ENCODE peak calls at places on chromosomes 6 and 20, in six cellular contexts. J, K, U, I, G and Q are unnamed samples.

GRCh38 chr6:43916924-43917877 is 147.2 kb downstream of the VEGFA start:
- ATAC-seq in J (no peak), K (peak; percentile 85), U (peak; percentile 23), I (no peak), G (no peak), Q (peak; percentile 48)

GRCh38 chr6:118825661-118826060 is 68.3 kb upstream of the ASF1A start:
- ATAC-seq in J (no peak), K (no peak), U (no peak), I (no peak), G (no peak), Q (no peak)

GRCh38 chr6:169921853-169922779 is 170.7 kb downstream of the ERMARD start:
- ATAC-seq in J (peak; percentile 25), K (no peak), U (peak; percentile 16), I (no peak), G (no peak), Q (no peak)

GRCh38 chr6:298233-299049 is 6.2 kb downstream of the DUSP22 start:
- ATAC-seq in J (no peak), K (no peak), U (peak; percentile 66), I (no peak), G (no peak), Q (no peak)

GRCh38 chr6:13674533-13675190 is 37.0 kb downstream of the RANBP9 start:
- ATAC-seq in J (no peak), K (no peak), U (no peak), I (no peak), G (peak; percentile 51), Q (no peak)

GRCh38 chr6:137316626-137317025 is 97.4 kb upstream of the IFNGR1 start:
- ATAC-seq in J (no peak), K (no peak), U (no peak), I (no peak), G (no peak), Q (no peak)

GRCh38 chr6:140779991-140780596 is 1352.6 kb upstream of the GJE1 start:
- ATAC-seq in J (no peak), K (no peak), U (no peak), I (no peak), G (no peak), Q (no peak)

GRCh38 chr20:17557675-17558006 is 12.2 kb upstream of the DSTN start:
- ATAC-seq in J (peak; percentile 32), K (no peak), U (peak; percentile 57), I (peak; percentile 67), G (peak; percentile 37), Q (no peak)

GRCh38 chr20:38139919-38140753 is 24.9 kb downstream of the TGM2 start:
- ATAC-seq in J (no peak), K (no peak), U (peak; percentile 3), I (no peak), G (no peak), Q (no peak)

GRCh38 chr6:163756079-163756478 is 341.6 kb downstream of the QKI start:
- ATAC-seq in J (no peak), K (peak; percentile 99), U (peak; percentile 76), I (no peak), G (no peak), Q (no peak)

GRCh38 chr6:31474871-31475286 is 23.1 kb upstream of the MICB start:
- ATAC-seq in J (no peak), K (no peak), U (peak; percentile 24), I (peak; percentile 80), G (peak; percentile 52), Q (no peak)

GRCh38 chr20:5001174-5002076 is at the start of gene SLC23A2:
- ATAC-seq in J (peak; percentile 51), K (peak; percentile 48), U (peak; percentile 89), I (peak; percentile 87), G (peak; percentile 94), Q (peak; percentile 76)

GRCh38 chr6:163753430-163753829 is 338.9 kb downstream of the QKI start:
- ATAC-seq in J (no peak), K (no peak), U (no peak), I (no peak), G (no peak), Q (no peak)

GRCh38 chr20:22568872-22569344 is 15.5 kb downstream of the FOXA2 start:
- ATAC-seq in J (peak; percentile 32), K (no peak), U (peak; percentile 61), I (no peak), G (peak; percentile 68), Q (no peak)

GRCh38 chr6:53795254-53795701 is 473 bp downstream of the LRRC1 start:
- ATAC-seq in J (peak; percentile 2), K (no peak), U (peak; percentile 26), I (peak; percentile 21), G (peak; percentile 54), Q (peak; percentile 34)

GRCh38 chr6:144408151-144408550 is 123.0 kb downstream of the UTRN start:
- ATAC-seq in J (no peak), K (no peak), U (no peak), I (no peak), G (no peak), Q (no peak)

GRCh38 chr6:120354452-120355098 is 979.7 kb downstream of the TBC1D32 start:
- ATAC-seq in J (no peak), K (no peak), U (no peak), I (no peak), G (no peak), Q (no peak)

GRCh38 chr6:34301408-34301807 is 52.6 kb upstream of the SMIM29 start:
- ATAC-seq in J (peak; percentile 66), K (peak; percentile 92), U (peak; percentile 53), I (no peak), G (no peak), Q (peak; percentile 57)

GRCh38 chr20:16064991-16065707 is 508.1 kb downstream of the KIF16B start:
- ATAC-seq in J (no peak), K (no peak), U (no peak), I (no peak), G (no peak), Q (no peak)

GRCh38 chr6:22062807-22063408 is 233.9 kb downstream of the PRL start:
- ATAC-seq in J (peak; percentile 80), K (no peak), U (peak; percentile 95), I (no peak), G (no peak), Q (no peak)

GRCh38 chr6:12112540-12113189 is 100.6 kb downstream of the HIVEP1 start:
- ATAC-seq in J (no peak), K (no peak), U (no peak), I (no peak), G (no peak), Q (no peak)

GRCh38 chr6:168158280-168158979 is 79.4 kb upstream of the FRMD1 start:
- ATAC-seq in J (no peak), K (no peak), U (peak; percentile 61), I (no peak), G (peak; percentile 8), Q (no peak)
- H3K27ac ChIP-seq in J (no peak overlapping the region), K (no peak overlapping the region), U (no peak overlapping the region), I (no peak overlapping the region), G (peak overlapping the region; percentile 67), Q (no peak overlapping the region)

DNA sequence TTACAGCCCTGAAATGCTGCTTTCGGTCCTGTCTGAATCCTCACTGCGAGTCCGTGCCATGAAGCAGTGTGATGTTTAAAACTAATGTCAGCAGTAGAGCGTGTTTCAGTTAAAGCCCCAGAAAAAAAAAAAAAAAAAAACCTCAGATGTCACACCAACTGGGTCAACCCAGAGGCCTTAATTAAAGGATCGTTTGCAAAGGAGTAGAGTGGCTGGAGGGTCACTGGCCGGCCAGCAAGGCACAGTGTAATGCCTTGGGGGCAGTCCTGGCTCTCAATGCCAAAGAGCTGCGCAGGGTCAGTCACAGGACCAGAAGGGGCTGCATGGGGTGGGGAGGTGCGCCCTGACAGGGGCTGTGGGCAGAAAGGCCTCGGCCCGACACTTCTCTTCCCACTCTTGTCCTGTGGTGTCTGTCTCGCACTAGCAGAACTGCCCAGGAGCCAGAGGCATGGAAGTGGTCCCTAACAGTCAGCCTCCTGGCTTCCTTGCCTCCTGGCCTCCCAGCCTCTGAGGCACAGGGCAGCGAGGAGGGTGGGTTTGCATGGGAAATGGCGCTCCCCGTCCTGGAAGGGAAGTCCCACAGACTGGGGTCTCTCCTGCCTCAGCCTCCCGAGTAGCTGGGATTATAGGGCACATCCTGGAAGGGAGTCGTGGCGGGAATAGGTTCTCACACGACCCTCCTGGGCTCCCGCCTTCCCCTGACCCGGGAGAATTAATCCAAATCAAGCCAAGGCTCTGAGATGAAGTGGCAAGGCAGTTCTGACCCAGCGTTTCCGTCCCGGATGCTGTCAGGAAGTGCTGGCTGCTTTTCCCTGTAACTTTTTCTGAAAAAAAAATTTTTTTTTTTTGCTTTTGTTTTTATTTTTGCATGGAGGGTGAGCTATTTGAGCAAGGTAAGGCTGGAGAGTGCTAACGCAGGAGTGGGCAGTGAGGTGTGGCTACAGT is 53.7 kb upstream of the MPC1 start:
- ATAC-seq in J (no peak), K (no peak), U (no peak), I (no peak), G (no peak), Q (no peak)
- H3K27ac ChIP-seq in J (no peak overlapping the region), K (no peak overlapping the region), U (no peak overlapping the region), I (no peak overlapping the region), G (no peak overlapping the region), Q (no peak overlapping the region)

GRCh38 chr6:151387175-151387574 is 4.2 kb downstream of the ZBTB2 start:
- ATAC-seq in J (no peak), K (no peak), U (no peak), I (no peak), G (no peak), Q (no peak)

GRCh38 chr6:151381722-151382121 is 9.6 kb downstream of the ZBTB2 start:
- ATAC-seq in J (no peak), K (no peak), U (no peak), I (no peak), G (no peak), Q (no peak)

GRCh38 chr6:151387581-151387980 is 3.8 kb downstream of the ZBTB2 start:
- ATAC-seq in J (no peak), K (no peak), U (no peak), I (no peak), G (no peak), Q (no peak)

GRCh38 chr6:151384151-151384550 is 7.2 kb downstream of the ZBTB2 start:
- ATAC-seq in J (no peak), K (no peak), U (no peak), I (no peak), G (no peak), Q (no peak)

GRCh38 chr6:151385177-151385576 is 6.2 kb downstream of the ZBTB2 start:
- ATAC-seq in J (no peak), K (no peak), U (no peak), I (no peak), G (no peak), Q (no peak)
- H3K27ac ChIP-seq in J (no peak overlapping the region), K (no peak overlapping the region), U (no peak overlapping the region), I (no peak overlapping the region), G (no peak overlapping the region), Q (no peak overlapping the region)

GRCh38 chr6:27834384-27834783 is 77.8 kb downstream of the OR2B2 start:
- ATAC-seq in J (no peak), K (no peak), U (no peak), I (no peak), G (no peak), Q (no peak)
- H3K27ac ChIP-seq in J (no peak overlapping the region), K (no peak overlapping the region), U (no peak overlapping the region), I (peak overlapping the region; percentile 98), G (peak overlapping the region; percentile 14), Q (no peak overlapping the region)

GRCh38 chr20:64078934-64079272 is 415 bp downstream of the RGS19 start:
- ATAC-seq in J (no peak), K (no peak), U (no peak), I (no peak), G (no peak), Q (no peak)
- H3K27ac ChIP-seq in J (peak overlapping the region; percentile 59), K (peak overlapping the region; percentile 66), U (peak overlapping the region; percentile 83), I (peak overlapping the region; percentile 61), G (peak overlapping the region; percentile 87), Q (no peak overlapping the region)